ENCODE peak calls at places on chromosomes 16 and 17, in four cellular contexts. One of them, this sample, is unnamed.

GRCh38 chr17:59331929-59332889 is 754 bp downstream of the YPEL2 start:
- DNase-seq in HepG2: no peak
- DNase-seq in HCT116: no peak
- DNase-seq in H1: no peak
- DNase-seq in this sample: no peak

GRCh38 chr17:56913000-56913866 is 616 bp downstream of the TRIM25 start:
- DNase-seq in HCT116: no peak
- DNase-seq in H1: no peak
- DNase-seq in HepG2: no peak
- DNase-seq in this sample: peak

GRCh38 chr17:1491406-1492248 is 859 bp downstream of the MYO1C start:
- DNase-seq in HCT116: no peak
- DNase-seq in H1: no peak
- DNase-seq in HepG2: no peak
- DNase-seq in this sample: peak

GRCh38 chr16:85836706-85837582 is 37.4 kb downstream of the COX4I1 start:
- DNase-seq in HCT116: no peak
- DNase-seq in HepG2: no peak
- DNase-seq in H1: no peak
- DNase-seq in this sample: no peak

GRCh38 chr17:75812096-75813001 is 27.7 kb downstream of the UNK start:
- DNase-seq in H1: no peak
- DNase-seq in HCT116: no peak
- DNase-seq in HepG2: no peak
- DNase-seq in this sample: no peak

GRCh38 chr17:38341035-38341721 is 2.6 kb downstream of the GPR179 start:
- DNase-seq in H1: peak
- DNase-seq in HCT116: no peak
- DNase-seq in HepG2: peak
- DNase-seq in this sample: no peak

GRCh38 chr16:65975049-65975708 is 391.3 kb upstream of the CDH5 start:
- DNase-seq in HepG2: no peak
- DNase-seq in H1: no peak
- DNase-seq in HCT116: peak
- DNase-seq in this sample: peak

GRCh38 chr16:10664720-10665126 is 30.0 kb downstream of the TEKT5 start:
- DNase-seq in H1: no peak
- DNase-seq in HepG2: no peak
- DNase-seq in HCT116: no peak
- DNase-seq in this sample: no peak

GRCh38 chr16:28130099-28131088 is 66.9 kb upstream of the GSG1L start:
- DNase-seq in HCT116: no peak
- DNase-seq in HepG2: no peak
- DNase-seq in H1: no peak
- DNase-seq in this sample: no peak

GRCh38 chr17:45948881-45949624 is 50.0 kb upstream of the STH start:
- DNase-seq in HCT116: peak
- DNase-seq in H1: peak
- DNase-seq in HepG2: peak
- DNase-seq in this sample: peak

GRCh38 chr16:68287276-68288251 is 23.2 kb downstream of the SLC7A6OS start:
- DNase-seq in HCT116: no peak
- DNase-seq in HepG2: no peak
- DNase-seq in H1: no peak
- DNase-seq in this sample: no peak
- TF ChIP-seq FOSL1 in HCT116: no peak
- TF ChIP-seq FOSL1 in HepG2: no peak
- TF ChIP-seq FOSL1 in H1: no peak
- TF ChIP-seq FOSL1 in this sample: peak

DNA sequence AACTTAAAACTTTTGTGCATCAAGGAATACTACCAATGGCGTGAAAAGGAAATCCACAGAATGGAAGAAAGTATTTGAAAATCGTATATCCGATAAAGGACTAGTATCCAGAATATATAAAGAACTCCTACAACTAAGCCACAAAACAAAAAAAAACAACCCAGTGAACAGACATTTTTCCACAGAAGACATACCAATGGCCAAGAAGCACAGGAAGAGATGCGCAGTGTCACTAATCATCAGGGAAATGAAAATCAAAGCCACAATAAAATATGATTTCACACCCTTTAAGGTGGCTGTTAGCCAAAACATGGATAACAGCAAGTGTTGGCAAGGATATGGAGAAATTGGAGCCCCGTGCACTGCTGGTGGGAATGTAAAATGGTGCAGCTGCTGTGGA is 203.3 kb downstream of the SEC14L1 start:
- DNase-seq in HepG2: no peak
- DNase-seq in H1: no peak
- DNase-seq in HCT116: no peak
- DNase-seq in this sample: no peak
- TF ChIP-seq FOSL1 in HepG2: no peak
- TF ChIP-seq FOSL1 in H1: no peak
- TF ChIP-seq FOSL1 in HCT116: no peak
- TF ChIP-seq FOSL1 in this sample: no peak

GRCh38 chr17:71084838-71085237 is 915.5 kb downstream of the KCNJ2 start:
- DNase-seq in H1: no peak
- DNase-seq in HepG2: no peak
- DNase-seq in HCT116: no peak
- DNase-seq in this sample: no peak

GRCh38 chr17:71084219-71084618 is 914.9 kb downstream of the KCNJ2 start:
- DNase-seq in HepG2: peak
- DNase-seq in HCT116: peak
- DNase-seq in H1: no peak
- DNase-seq in this sample: peak

GRCh38 chr17:71080937-71081336 is 911.6 kb downstream of the KCNJ2 start:
- DNase-seq in HepG2: no peak
- DNase-seq in H1: no peak
- DNase-seq in HCT116: no peak
- DNase-seq in this sample: no peak

GRCh38 chr17:71081666-71082065 is 912.3 kb downstream of the KCNJ2 start:
- DNase-seq in HCT116: no peak
- DNase-seq in H1: no peak
- DNase-seq in HepG2: no peak
- DNase-seq in this sample: no peak

GRCh38 chr17:71085238-71086033 is 916.1 kb downstream of the KCNJ2 start:
- DNase-seq in HCT116: peak
- DNase-seq in H1: no peak
- DNase-seq in HepG2: peak
- DNase-seq in this sample: peak
- TF ChIP-seq FOSL1 in HCT116: no peak
- TF ChIP-seq FOSL1 in H1: no peak
- TF ChIP-seq FOSL1 in HepG2: no peak
- TF ChIP-seq FOSL1 in this sample: no peak

GRCh38 chr16:69861276-69862030 is 89.7 kb upstream of the CLEC18A start:
- DNase-seq in HCT116: no peak
- DNase-seq in H1: no peak
- DNase-seq in HepG2: no peak
- DNase-seq in this sample: no peak
- TF ChIP-seq FOSL1 in HCT116: no peak
- TF ChIP-seq FOSL1 in H1: no peak
- TF ChIP-seq FOSL1 in HepG2: no peak
- TF ChIP-seq FOSL1 in this sample: no peak

GRCh38 chr17:78653382-78653781 is 76.2 kb upstream of the DNAH17 start:
- DNase-seq in HepG2: no peak
- DNase-seq in HCT116: no peak
- DNase-seq in H1: no peak
- DNase-seq in this sample: no peak
- TF ChIP-seq FOSL1 in HepG2: no peak
- TF ChIP-seq FOSL1 in HCT116: no peak
- TF ChIP-seq FOSL1 in H1: no peak
- TF ChIP-seq FOSL1 in this sample: no peak

DNA sequence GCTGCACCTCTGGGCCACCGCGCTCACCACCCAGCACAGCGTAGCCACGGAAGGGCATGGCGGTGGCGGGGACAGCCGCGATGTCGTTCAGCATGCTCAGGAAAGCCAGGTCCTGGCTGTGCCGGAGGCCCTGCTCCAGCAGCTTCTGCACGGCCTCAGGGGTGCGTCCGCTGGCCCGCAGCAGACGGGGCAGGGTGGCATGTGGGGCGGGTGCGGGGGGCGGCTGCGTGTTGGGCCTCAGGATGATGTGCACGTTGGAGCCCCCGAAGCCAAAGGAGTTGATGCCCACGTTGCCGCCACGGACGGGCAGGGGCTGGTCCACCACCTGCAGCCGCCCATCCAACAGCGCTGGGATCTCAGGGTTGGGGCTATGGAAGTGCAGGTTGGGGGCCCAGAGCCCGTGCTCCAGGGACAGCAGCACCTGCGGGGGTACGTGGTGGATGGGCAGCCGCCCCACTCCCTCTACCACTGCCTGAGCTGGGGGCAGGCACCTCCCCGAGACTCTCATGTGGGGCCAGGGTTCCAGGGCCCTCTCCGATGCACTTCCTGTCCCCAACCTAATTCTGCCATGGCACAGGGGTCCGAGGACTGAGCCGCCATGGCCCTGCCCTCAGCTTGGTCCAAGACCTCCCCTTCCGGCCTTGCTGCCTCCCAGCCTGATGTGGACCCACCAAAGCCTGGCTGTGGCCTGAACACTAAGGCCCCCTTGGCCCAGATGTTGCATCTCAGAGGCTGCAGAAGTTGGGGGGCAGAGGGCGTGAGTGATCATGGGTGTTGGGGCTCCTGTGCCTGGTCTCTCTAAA is 6.6 kb downstream of the FASN start:
- DNase-seq in H1: no peak
- DNase-seq in HepG2: no peak
- DNase-seq in HCT116: no peak
- DNase-seq in this sample: no peak
- TF ChIP-seq FOSL1 in H1: no peak
- TF ChIP-seq FOSL1 in HepG2: no peak
- TF ChIP-seq FOSL1 in HCT116: no peak
- TF ChIP-seq FOSL1 in this sample: no peak

GRCh38 chr16:68297908-68298307 is 12.8 kb downstream of the SLC7A6OS start:
- DNase-seq in H1: no peak
- DNase-seq in HCT116: no peak
- DNase-seq in HepG2: no peak
- DNase-seq in this sample: no peak
- TF ChIP-seq FOSL1 in H1: no peak
- TF ChIP-seq FOSL1 in HCT116: no peak
- TF ChIP-seq FOSL1 in HepG2: no peak
- TF ChIP-seq FOSL1 in this sample: no peak

GRCh38 chr17:17186551-17187505 is 19.3 kb downstream of the PLD6 start:
- DNase-seq in HepG2: no peak
- DNase-seq in H1: no peak
- DNase-seq in HCT116: no peak
- DNase-seq in this sample: no peak
- TF ChIP-seq FOSL1 in HepG2: no peak
- TF ChIP-seq FOSL1 in H1: no peak
- TF ChIP-seq FOSL1 in HCT116: no peak
- TF ChIP-seq FOSL1 in this sample: no peak

GRCh38 chr17:63493411-63493810 is 16.6 kb downstream of the ACE start:
- DNase-seq in HepG2: no peak
- DNase-seq in HCT116: no peak
- DNase-seq in H1: no peak
- DNase-seq in this sample: no peak
- TF ChIP-seq FOSL1 in HepG2: no peak
- TF ChIP-seq FOSL1 in HCT116: no peak
- TF ChIP-seq FOSL1 in H1: no peak
- TF ChIP-seq FOSL1 in this sample: no peak

DNA sequence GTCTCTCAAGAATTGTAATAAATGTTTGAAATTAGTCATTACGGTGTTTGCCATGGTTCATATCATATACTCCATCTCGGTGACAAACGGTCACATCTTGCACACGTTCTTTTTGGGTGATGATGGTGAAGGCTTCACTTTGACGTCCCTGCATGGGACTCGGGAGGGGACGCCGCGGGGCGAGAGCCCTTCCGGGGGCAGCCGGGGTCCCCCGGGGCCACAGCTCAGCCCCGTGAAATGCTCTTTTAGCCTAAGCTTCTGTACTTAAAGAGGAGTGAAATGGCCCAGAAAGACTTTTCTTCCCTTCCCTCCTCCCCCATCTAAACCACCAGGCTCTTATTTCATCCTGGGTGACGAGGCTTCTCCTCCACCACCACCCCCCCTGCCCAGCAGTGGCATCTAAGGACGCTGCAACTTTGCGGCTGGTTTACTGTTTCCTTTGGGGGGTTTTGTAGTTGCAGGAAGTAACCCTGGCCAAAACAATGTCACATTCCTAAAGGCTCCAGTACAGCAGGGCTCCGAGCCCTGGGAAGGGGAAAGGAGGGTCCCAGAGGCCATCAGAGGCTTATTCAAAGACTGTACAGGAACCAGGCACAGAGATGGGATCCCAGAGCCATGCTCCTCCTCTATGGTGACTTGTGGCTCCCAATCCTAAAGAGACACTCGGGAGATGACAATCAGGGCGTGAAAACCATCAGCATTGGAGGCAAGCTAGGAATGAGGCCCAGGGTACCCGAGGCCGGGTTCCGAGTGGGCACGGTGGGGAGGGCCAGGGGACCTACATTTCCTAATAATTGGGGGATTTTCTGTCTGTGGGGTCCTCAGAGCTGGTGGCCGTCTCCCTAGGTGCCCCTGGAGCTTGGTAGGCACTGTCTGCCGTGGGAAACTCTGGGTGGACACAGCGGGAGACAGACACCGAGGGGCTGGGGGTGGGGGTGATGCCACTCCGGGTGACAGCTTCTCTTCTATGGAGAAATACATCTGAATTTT is 312.8 kb upstream of the TNRC6C start:
- DNase-seq in H1: no peak
- DNase-seq in HCT116: no peak
- DNase-seq in HepG2: no peak
- DNase-seq in this sample: no peak
- TF ChIP-seq FOSL1 in H1: no peak
- TF ChIP-seq FOSL1 in HCT116: no peak
- TF ChIP-seq FOSL1 in HepG2: no peak
- TF ChIP-seq FOSL1 in this sample: no peak

This sample was measured in K562.